ENCODE peak calls at places on chromosomes 7 and 10, in nine cellular contexts. E, T, L, Y, Q, D, H, X and I are unnamed samples.

GRCh38 chr7:79988642-79989041 is 146.0 kb upstream of the GNAI1 start:
- DNase-seq in E (no peak), T (no peak), L (no peak), Y (no peak), Q (no peak), D (no peak), H (no peak), X (no peak), I (no peak)

GRCh38 chr10:52115823-52116222 is 198.3 kb upstream of the DKK1 start:
- DNase-seq in E (no peak), T (no peak), L (no peak), Y (no peak), Q (no peak), D (no peak), H (no peak), X (no peak), I (no peak)

GRCh38 chr7:3910041-3910440 is 609.0 kb downstream of the SDK1 start:
- DNase-seq in E (no peak), T (peak), L (no peak), Y (no peak), Q (no peak), D (no peak), H (no peak), X (no peak), I (peak)

GRCh38 chr10:30036341-30036740 is 23.0 kb downstream of the JCAD start:
- DNase-seq in E (no peak), T (no peak), L (no peak), Y (no peak), Q (no peak), D (no peak), H (no peak), X (no peak), I (no peak)

GRCh38 chr10:78416031-78416800 is 382.6 kb downstream of the RPS24 start:
- DNase-seq in E (no peak), T (no peak), L (no peak), Y (no peak), Q (no peak), D (peak), H (peak), X (no peak), I (no peak)

GRCh38 chr10:44034946-44035345 is 350.0 kb downstream of the CXCL12 start:
- DNase-seq in E (no peak), T (no peak), L (no peak), Y (no peak), Q (no peak), D (no peak), H (no peak), X (no peak), I (no peak)

GRCh38 chr7:74126220-74126880 is 42.7 kb downstream of the LIMK1 start:
- DNase-seq in E (no peak), T (no peak), L (no peak), Y (no peak), Q (no peak), D (no peak), H (no peak), X (no peak), I (no peak)

GRCh38 chr7:42315631-42316030 is 78.6 kb upstream of the GLI3 start:
- DNase-seq in E (no peak), T (no peak), L (no peak), Y (no peak), Q (no peak), D (no peak), H (no peak), X (no peak), I (no peak)

GRCh38 chr7:156460861-156461632 is 179.5 kb upstream of the RNF32 start:
- DNase-seq in E (no peak), T (no peak), L (no peak), Y (no peak), Q (no peak), D (peak), H (no peak), X (no peak), I (no peak)

GRCh38 chr7:22860784-22861482 is 38.3 kb upstream of the TOMM7 start:
- DNase-seq in E (peak), T (no peak), L (no peak), Y (no peak), Q (peak), D (no peak), H (peak), X (no peak), I (no peak)

GRCh38 chr7:22858274-22858639 is 35.6 kb upstream of the TOMM7 start:
- DNase-seq in E (no peak), T (no peak), L (no peak), Y (no peak), Q (no peak), D (no peak), H (no peak), X (no peak), I (no peak)

GRCh38 chr7:22860337-22860736 is 37.7 kb upstream of the TOMM7 start:
- DNase-seq in E (peak), T (no peak), L (no peak), Y (no peak), Q (no peak), D (no peak), H (peak), X (no peak), I (no peak)

GRCh38 chr7:22859676-22860290 is 37.1 kb upstream of the TOMM7 start:
- DNase-seq in E (no peak), T (no peak), L (no peak), Y (no peak), Q (no peak), D (no peak), H (no peak), X (no peak), I (no peak)

DNA sequence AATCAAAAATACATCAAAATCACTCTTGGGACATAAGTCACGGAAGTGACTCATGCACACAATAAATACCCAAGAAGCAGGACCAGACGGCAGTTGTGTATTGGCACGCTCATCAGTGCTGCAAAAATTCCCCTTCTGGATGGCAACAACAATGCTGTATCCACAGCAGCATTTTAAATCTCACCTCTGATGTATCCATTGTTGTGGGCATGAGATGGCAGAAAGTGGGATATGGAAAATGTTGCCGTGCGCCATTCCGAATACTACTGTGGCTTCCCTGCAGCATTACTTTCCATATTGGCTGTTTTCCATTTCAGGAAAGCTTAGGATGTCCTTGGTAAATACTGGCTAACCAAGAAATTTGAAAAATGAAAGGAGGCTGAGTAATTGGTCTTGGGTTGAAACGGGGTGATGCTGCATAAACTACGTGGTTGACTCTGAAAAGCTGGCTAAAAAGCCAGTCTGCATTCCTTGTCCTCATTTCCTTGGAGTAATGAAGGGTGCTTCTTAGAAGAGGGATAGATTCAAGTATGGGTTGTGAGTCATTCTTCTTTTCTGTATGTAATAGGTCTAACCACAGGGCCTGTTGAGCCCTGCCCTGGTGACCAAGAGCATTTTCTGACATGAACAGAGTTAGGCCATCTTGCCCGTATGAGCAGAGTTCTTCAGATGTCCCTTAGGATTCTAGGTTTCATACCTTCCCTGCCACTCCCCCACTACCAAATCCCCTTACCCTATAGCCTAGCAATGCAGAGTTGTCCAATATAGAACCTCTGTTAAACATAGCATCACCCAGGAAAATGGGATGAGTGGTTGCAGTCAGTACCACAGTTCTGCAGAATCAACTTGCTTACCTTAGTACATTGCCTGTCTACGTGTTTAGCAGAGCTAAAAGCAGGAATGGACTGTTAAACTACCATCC is 36.3 kb upstream of the TOMM7 start:
- DNase-seq in E (peak), T (no peak), L (no peak), Y (no peak), Q (no peak), D (no peak), H (no peak), X (no peak), I (no peak)
- H3K27ac ChIP-seq in E (no peak), T (no peak), L (no peak), Y (no peak), Q (peak), D (peak), H (no peak), X (peak), I (no peak)

GRCh38 chr7:26995664-26996063 is 100.1 kb downstream of the HOXA1 start:
- DNase-seq in E (peak), T (no peak), L (no peak), Y (no peak), Q (no peak), D (no peak), H (no peak), X (no peak), I (no peak)

GRCh38 chr7:26993816-26994810 is 101.7 kb downstream of the HOXA1 start:
- DNase-seq in E (no peak), T (no peak), L (no peak), Y (no peak), Q (no peak), D (no peak), H (no peak), X (no peak), I (no peak)

GRCh38 chr7:26988975-26989374 is 106.8 kb downstream of the HOXA1 start:
- DNase-seq in E (no peak), T (no peak), L (no peak), Y (no peak), Q (no peak), D (no peak), H (no peak), X (no peak), I (no peak)

GRCh38 chr7:26990268-26990667 is 105.5 kb downstream of the HOXA1 start:
- DNase-seq in E (no peak), T (no peak), L (no peak), Y (no peak), Q (no peak), D (no peak), H (no peak), X (no peak), I (no peak)

DNA sequence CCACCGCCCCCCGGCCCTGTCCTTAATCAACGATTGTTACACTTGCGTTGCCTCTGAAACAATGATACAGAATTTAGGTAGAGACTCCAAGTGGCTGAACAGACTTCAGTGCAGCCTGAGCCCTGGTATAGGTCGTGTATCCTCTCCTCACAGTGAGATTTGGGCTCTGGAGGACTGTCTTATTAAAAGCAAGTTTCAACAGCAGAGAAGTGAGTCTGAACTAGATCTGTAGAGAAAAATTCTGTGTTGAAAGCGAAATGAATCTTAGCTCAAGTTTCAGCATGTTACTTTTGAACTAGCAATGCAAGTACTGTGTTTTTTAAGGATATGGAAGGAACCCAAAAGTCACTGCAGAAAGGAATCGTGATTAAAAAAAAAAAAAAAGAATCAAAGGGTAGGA is 103.1 kb downstream of the HOXA1 start:
- DNase-seq in E (no peak), T (no peak), L (no peak), Y (no peak), Q (no peak), D (no peak), H (no peak), X (no peak), I (no peak)
- H3K27ac ChIP-seq in E (no peak), T (no peak), L (no peak), Y (no peak), Q (no peak), D (no peak), H (no peak), X (no peak), I (no peak)

DNA sequence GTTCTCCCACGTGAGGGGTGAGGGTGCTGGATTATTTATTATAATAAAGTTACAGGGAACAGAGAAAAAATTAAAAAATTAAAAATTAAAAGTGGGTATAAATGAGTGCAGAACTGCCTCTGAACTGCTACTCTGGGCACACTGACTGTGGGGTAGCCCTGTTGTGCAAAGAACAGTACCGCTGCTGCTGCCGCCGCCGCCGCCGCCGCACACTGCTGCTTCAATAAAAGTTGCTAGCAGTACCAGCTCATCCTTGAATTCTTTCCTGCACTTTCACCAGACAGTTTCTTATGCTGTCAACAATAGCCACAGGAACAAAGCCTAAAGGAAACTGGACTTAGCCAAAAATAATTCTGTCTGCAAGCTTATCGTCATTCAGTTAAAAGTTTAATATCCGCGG is 72.1 kb downstream of the GCC1 start:
- DNase-seq in E (no peak), T (no peak), L (no peak), Y (no peak), Q (no peak), D (no peak), H (no peak), X (no peak), I (no peak)
- H3K27ac ChIP-seq in E (no peak), T (no peak), L (no peak), Y (no peak), Q (no peak), D (no peak), H (no peak), X (no peak), I (no peak)

GRCh38 chr10:76149182-76149581 is 717.8 kb downstream of the LRMDA start:
- DNase-seq in E (no peak), T (no peak), L (no peak), Y (no peak), Q (no peak), D (no peak), H (no peak), X (no peak), I (no peak)

GRCh38 chr10:76152186-76152585 is 720.8 kb downstream of the LRMDA start:
- DNase-seq in E (no peak), T (no peak), L (no peak), Y (no peak), Q (no peak), D (no peak), H (no peak), X (no peak), I (no peak)

GRCh38 chr10:76150139-76150885 is 718.9 kb downstream of the LRMDA start:
- DNase-seq in E (peak), T (no peak), L (no peak), Y (peak), Q (no peak), D (peak), H (no peak), X (no peak), I (no peak)

GRCh38 chr10:76149602-76150138 is 718.2 kb downstream of the LRMDA start:
- DNase-seq in E (peak), T (no peak), L (no peak), Y (no peak), Q (no peak), D (no peak), H (peak), X (no peak), I (no peak)

GRCh38 chr10:76150886-76151288 is 719.5 kb downstream of the LRMDA start:
- DNase-seq in E (no peak), T (no peak), L (no peak), Y (no peak), Q (no peak), D (peak), H (no peak), X (no peak), I (no peak)
- H3K27ac ChIP-seq in E (peak), T (no peak), L (no peak), Y (peak), Q (no peak), D (peak), H (no peak), X (no peak), I (no peak)

DNA sequence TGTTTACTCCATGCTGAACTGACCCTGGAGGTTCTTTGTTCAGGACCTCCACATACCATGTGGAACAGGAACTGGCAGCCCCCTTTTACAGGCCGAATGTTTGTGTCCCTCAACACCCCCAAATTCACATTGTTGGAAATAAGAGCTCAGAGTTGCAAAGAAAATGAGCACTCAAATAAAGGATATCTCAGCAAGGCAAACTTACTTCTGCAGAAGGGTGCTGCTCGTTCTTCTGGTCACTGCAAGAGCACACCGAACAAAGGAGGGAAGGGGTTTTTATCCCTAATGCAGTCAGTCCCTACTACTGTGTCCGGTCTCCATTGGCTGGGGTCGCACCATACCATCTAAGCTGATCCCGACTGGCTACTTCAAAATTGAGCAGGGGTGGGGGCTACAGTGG is 68.1 kb downstream of the PYROXD2 start:
- DNase-seq in E (no peak), T (no peak), L (no peak), Y (no peak), Q (no peak), D (no peak), H (no peak), X (no peak), I (no peak)
- H3K27ac ChIP-seq in E (no peak), T (no peak), L (no peak), Y (no peak), Q (no peak), D (no peak), H (no peak), X (no peak), I (no peak)

GRCh38 chr10:14588084-14588937 is 186.4 kb downstream of the FAM107B start:
- DNase-seq in E (no peak), T (no peak), L (no peak), Y (no peak), Q (no peak), D (no peak), H (no peak), X (no peak), I (no peak)
- H3K27ac ChIP-seq in E (no peak), T (no peak), L (peak), Y (no peak), Q (no peak), D (peak), H (no peak), X (peak), I (peak)

GRCh38 chr10:96619803-96620773 is 33.3 kb upstream of the TM9SF3 start:
- DNase-seq in E (no peak), T (no peak), L (no peak), Y (peak), Q (no peak), D (no peak), H (no peak), X (no peak), I (no peak)

GRCh38 chr10:96622330-96622729 is 35.5 kb upstream of the TM9SF3 start:
- DNase-seq in E (no peak), T (no peak), L (no peak), Y (no peak), Q (no peak), D (no peak), H (no peak), X (no peak), I (no peak)

GRCh38 chr10:96616961-96617360 is 30.1 kb upstream of the TM9SF3 start:
- DNase-seq in E (no peak), T (no peak), L (no peak), Y (no peak), Q (no peak), D (no peak), H (no peak), X (no peak), I (no peak)

GRCh38 chr10:96619120-96619519 is 32.3 kb upstream of the TM9SF3 start:
- DNase-seq in E (peak), T (no peak), L (no peak), Y (peak), Q (no peak), D (no peak), H (peak), X (no peak), I (no peak)

GRCh38 chr10:96618648-96619047 is 31.8 kb upstream of the TM9SF3 start:
- DNase-seq in E (no peak), T (peak), L (no peak), Y (peak), Q (no peak), D (peak), H (peak), X (no peak), I (no peak)
- H3K27ac ChIP-seq in E (no peak), T (no peak), L (no peak), Y (peak), Q (no peak), D (peak), H (peak), X (no peak), I (no peak)

GRCh38 chr10:50932113-50932512 is 46.7 kb upstream of the A1CF start:
- DNase-seq in E (peak), T (no peak), L (no peak), Y (no peak), Q (no peak), D (no peak), H (no peak), X (no peak), I (no peak)

GRCh38 chr10:50928190-50928552 is 42.7 kb upstream of the A1CF start:
- DNase-seq in E (no peak), T (no peak), L (no peak), Y (no peak), Q (no peak), D (no peak), H (no peak), X (no peak), I (no peak)

GRCh38 chr10:50929670-50930069 is 44.2 kb upstream of the A1CF start:
- DNase-seq in E (peak), T (no peak), L (no peak), Y (no peak), Q (no peak), D (no peak), H (no peak), X (no peak), I (no peak)

DNA sequence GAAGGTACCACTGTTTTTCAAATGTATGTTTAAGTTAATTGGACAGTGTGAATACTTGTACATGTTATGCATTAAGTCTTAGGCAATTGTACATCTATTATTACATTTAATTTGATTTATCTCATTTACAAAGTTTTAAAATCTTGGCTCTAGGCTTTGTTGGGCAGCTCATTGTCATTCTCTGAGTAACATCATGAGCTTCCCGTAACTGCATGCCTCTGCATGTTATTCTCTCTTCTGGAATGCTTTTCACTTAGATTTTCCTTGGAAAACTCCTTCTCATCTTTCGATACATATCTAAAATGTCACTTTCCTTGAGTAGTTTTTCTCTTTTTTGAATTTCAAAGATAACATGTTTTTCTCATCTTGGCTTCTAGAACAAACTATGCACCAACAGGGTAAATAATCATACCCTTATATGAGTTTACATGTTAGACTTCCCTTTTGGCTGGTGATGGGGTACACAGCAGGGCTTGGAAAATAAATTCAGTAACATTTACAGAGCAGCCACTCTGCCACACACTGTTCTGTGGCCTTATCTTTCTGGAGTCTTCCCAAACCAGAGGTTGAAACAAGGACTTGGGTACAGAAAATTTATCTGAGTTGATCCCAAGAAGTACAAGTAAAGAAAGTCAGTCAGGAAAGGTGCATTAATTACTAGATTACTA is 42.2 kb upstream of the A1CF start:
- DNase-seq in E (no peak), T (no peak), L (no peak), Y (no peak), Q (no peak), D (no peak), H (no peak), X (no peak), I (no peak)
- H3K27ac ChIP-seq in E (no peak), T (no peak), L (no peak), Y (no peak), Q (no peak), D (no peak), H (no peak), X (no peak), I (no peak)